ENCODE peak calls at places on chromosomes 16 and 17, in ten cellular contexts. One of them, this sample, is unnamed.

GRCh38 chr16:50326835-50327465 is 41.8 kb downstream of the BRD7 start:
- DNase-seq in stimulated activated CD4-positive, alpha-beta T cell treated with anti-CD3 and anti-CD28 coated beads, Interleukin-2, amount 100 ng/mL, for 48 hours: peak; percentile 50
- DNase-seq in esophagus muscularis mucosa: no peak
- DNase-seq in PC-3: peak; percentile 58
- DNase-seq in activated B cell treated with CpG ODN at 0.5 μM for 24 hours: no peak
- DNase-seq in nephron progenitor cell: no peak
- DNase-seq in naive thymus-derived CD8-positive, alpha-beta T cell: peak; percentile 90
- DNase-seq in HTR-8/SVneo: no peak
- DNase-seq in M059J: no peak
- DNase-seq in HFFc6: no peak
- DNase-seq in this sample: peak; percentile 38

GRCh38 chr17:19812407-19812806 is 55.3 kb downstream of the ULK2 start:
- DNase-seq in stimulated activated CD4-positive, alpha-beta T cell treated with anti-CD3 and anti-CD28 coated beads, Interleukin-2, amount 100 ng/mL, for 48 hours: no peak
- DNase-seq in esophagus muscularis mucosa: no peak
- DNase-seq in PC-3: peak; percentile 56
- DNase-seq in activated B cell treated with CpG ODN at 0.5 μM for 24 hours: no peak
- DNase-seq in nephron progenitor cell: no peak
- DNase-seq in naive thymus-derived CD8-positive, alpha-beta T cell: peak; percentile 7
- DNase-seq in HTR-8/SVneo: no peak
- DNase-seq in M059J: peak; percentile 18
- DNase-seq in HFFc6: peak; percentile 29
- DNase-seq in this sample: no peak

GRCh38 chr17:57679906-57680695 is 65.0 kb downstream of the CCDC182 start:
- DNase-seq in stimulated activated CD4-positive, alpha-beta T cell treated with anti-CD3 and anti-CD28 coated beads, Interleukin-2, amount 100 ng/mL, for 48 hours: no peak
- DNase-seq in esophagus muscularis mucosa: peak; percentile 64
- DNase-seq in PC-3: no peak
- DNase-seq in activated B cell treated with CpG ODN at 0.5 μM for 24 hours: no peak
- DNase-seq in nephron progenitor cell: no peak
- DNase-seq in naive thymus-derived CD8-positive, alpha-beta T cell: no peak
- DNase-seq in HTR-8/SVneo: no peak
- DNase-seq in M059J: no peak
- DNase-seq in HFFc6: no peak
- DNase-seq in this sample: no peak

GRCh38 chr17:7330099-7331015 is 1.2 kb upstream of the NEURL4 start:
- DNase-seq in stimulated activated CD4-positive, alpha-beta T cell treated with anti-CD3 and anti-CD28 coated beads, Interleukin-2, amount 100 ng/mL, for 48 hours: peak; percentile 80
- DNase-seq in esophagus muscularis mucosa: no peak
- DNase-seq in PC-3: peak; percentile 60
- DNase-seq in activated B cell treated with CpG ODN at 0.5 μM for 24 hours: peak; percentile 75
- DNase-seq in nephron progenitor cell: peak; percentile 87
- DNase-seq in naive thymus-derived CD8-positive, alpha-beta T cell: peak; percentile 87
- DNase-seq in HTR-8/SVneo: peak; percentile 92
- DNase-seq in M059J: peak; percentile 81
- DNase-seq in HFFc6: peak; percentile 68
- DNase-seq in this sample: peak; percentile 84

GRCh38 chr16:11128211-11129123 is 127.5 kb downstream of the SOCS1 start:
- DNase-seq in stimulated activated CD4-positive, alpha-beta T cell treated with anti-CD3 and anti-CD28 coated beads, Interleukin-2, amount 100 ng/mL, for 48 hours: no peak
- DNase-seq in esophagus muscularis mucosa: no peak
- DNase-seq in PC-3: no peak
- DNase-seq in activated B cell treated with CpG ODN at 0.5 μM for 24 hours: no peak
- DNase-seq in nephron progenitor cell: no peak
- DNase-seq in naive thymus-derived CD8-positive, alpha-beta T cell: peak; percentile 14
- DNase-seq in HTR-8/SVneo: no peak
- DNase-seq in M059J: no peak
- DNase-seq in HFFc6: peak; percentile 41
- DNase-seq in this sample: no peak

GRCh38 chr17:10226930-10227695 is 28.7 kb upstream of the GAS7 start:
- DNase-seq in stimulated activated CD4-positive, alpha-beta T cell treated with anti-CD3 and anti-CD28 coated beads, Interleukin-2, amount 100 ng/mL, for 48 hours: peak; percentile 41
- DNase-seq in esophagus muscularis mucosa: no peak
- DNase-seq in PC-3: peak; percentile 31
- DNase-seq in activated B cell treated with CpG ODN at 0.5 μM for 24 hours: peak; percentile 57
- DNase-seq in nephron progenitor cell: peak; percentile 59
- DNase-seq in naive thymus-derived CD8-positive, alpha-beta T cell: peak; percentile 31
- DNase-seq in HTR-8/SVneo: peak; percentile 62
- DNase-seq in M059J: no peak
- DNase-seq in HFFc6: no peak
- DNase-seq in this sample: peak; percentile 4

GRCh38 chr17:21108651-21109050 is 18.1 kb upstream of the DHRS7B start:
- DNase-seq in stimulated activated CD4-positive, alpha-beta T cell treated with anti-CD3 and anti-CD28 coated beads, Interleukin-2, amount 100 ng/mL, for 48 hours: no peak
- DNase-seq in esophagus muscularis mucosa: no peak
- DNase-seq in PC-3: no peak
- DNase-seq in activated B cell treated with CpG ODN at 0.5 μM for 24 hours: no peak
- DNase-seq in nephron progenitor cell: no peak
- DNase-seq in naive thymus-derived CD8-positive, alpha-beta T cell: no peak
- DNase-seq in HTR-8/SVneo: no peak
- DNase-seq in M059J: no peak
- DNase-seq in HFFc6: no peak
- DNase-seq in this sample: no peak

GRCh38 chr17:16391451-16391850 is 10.6 kb downstream of the UBB start:
- DNase-seq in stimulated activated CD4-positive, alpha-beta T cell treated with anti-CD3 and anti-CD28 coated beads, Interleukin-2, amount 100 ng/mL, for 48 hours: no peak
- DNase-seq in esophagus muscularis mucosa: no peak
- DNase-seq in PC-3: no peak
- DNase-seq in activated B cell treated with CpG ODN at 0.5 μM for 24 hours: no peak
- DNase-seq in nephron progenitor cell: no peak
- DNase-seq in naive thymus-derived CD8-positive, alpha-beta T cell: no peak
- DNase-seq in HTR-8/SVneo: no peak
- DNase-seq in M059J: no peak
- DNase-seq in HFFc6: no peak
- DNase-seq in this sample: no peak

GRCh38 chr16:21263640-21264211 is 14.4 kb downstream of the CRYM start:
- DNase-seq in stimulated activated CD4-positive, alpha-beta T cell treated with anti-CD3 and anti-CD28 coated beads, Interleukin-2, amount 100 ng/mL, for 48 hours: no peak
- DNase-seq in esophagus muscularis mucosa: no peak
- DNase-seq in PC-3: no peak
- DNase-seq in activated B cell treated with CpG ODN at 0.5 μM for 24 hours: no peak
- DNase-seq in nephron progenitor cell: peak; percentile 23
- DNase-seq in naive thymus-derived CD8-positive, alpha-beta T cell: no peak
- DNase-seq in HTR-8/SVneo: no peak
- DNase-seq in M059J: no peak
- DNase-seq in HFFc6: peak; percentile 37
- DNase-seq in this sample: no peak

GRCh38 chr16:4338125-4338582 is 13.0 kb downstream of the PAM16 start:
- DNase-seq in stimulated activated CD4-positive, alpha-beta T cell treated with anti-CD3 and anti-CD28 coated beads, Interleukin-2, amount 100 ng/mL, for 48 hours: no peak
- DNase-seq in esophagus muscularis mucosa: no peak
- DNase-seq in PC-3: no peak
- DNase-seq in activated B cell treated with CpG ODN at 0.5 μM for 24 hours: no peak
- DNase-seq in nephron progenitor cell: no peak
- DNase-seq in naive thymus-derived CD8-positive, alpha-beta T cell: no peak
- DNase-seq in HTR-8/SVneo: no peak
- DNase-seq in M059J: no peak
- DNase-seq in HFFc6: no peak
- DNase-seq in this sample: no peak

This sample was measured in BE2C.